ENCODE peak calls at places on chromosomes 6 and 20, in eight cellular contexts. J is T-helper 1 cell; P is GM13976; M is pancreas; O is CD8-positive, alpha-beta memory T cell; Q is activated T-cell treated with anti-CD3 and anti-CD28 coated beads, Interleukin-2, amount 50 U/mL, for 4 hours; S is sciatic nerve; H is AG08395. I is an unnamed sample.

GRCh38 chr6:30042476-30042875 is 18.6 kb upstream of the POLR1H start:
- DNase-seq in S (no peak), M (no peak), H (no peak), J (no peak), P (peak), Q (no peak), O (no peak), I (no peak)

GRCh38 chr20:36830791-36831691 is 44.9 kb upstream of the TLDC2 start:
- DNase-seq in O (no peak), H (peak), P (no peak), S (no peak), M (no peak), J (no peak), Q (no peak), I (no peak)

GRCh38 chr6:9553002-9553401 is 861.9 kb downstream of the TFAP2A start:
- DNase-seq in Q (no peak), O (no peak), M (no peak), J (no peak), S (no peak), P (no peak), H (no peak), I (no peak)

GRCh38 chr6:37256692-37257319 is 766 bp upstream of the TBC1D22B start:
- DNase-seq in S (no peak), M (no peak), Q (no peak), O (no peak), P (no peak), H (no peak), J (no peak), I (peak)

GRCh38 chr6:75503291-75503690 is 9.7 kb upstream of the FILIP1 start:
- DNase-seq in M (no peak), H (no peak), S (no peak), O (no peak), J (no peak), P (peak), Q (no peak), I (no peak)

GRCh38 chr20:21027569-21027968 is 78.6 kb downstream of the LINC00237 start:
- DNase-seq in S (no peak), O (no peak), P (no peak), H (no peak), J (no peak), Q (no peak), M (no peak), I (peak)

GRCh38 chr20:50609438-50609989 is 81.8 kb downstream of the RIPOR3 start:
- DNase-seq in H (no peak), S (no peak), J (no peak), M (peak), O (no peak), P (no peak), Q (no peak), I (no peak)

GRCh38 chr6:35023091-35023490 is 118.0 kb downstream of the TCP11 start:
- DNase-seq in P (no peak), S (no peak), J (no peak), H (no peak), Q (no peak), M (no peak), O (no peak), I (no peak)

GRCh38 chr6:158358450-158359077 is 46.3 kb downstream of the TULP4 start:
- DNase-seq in O (no peak), S (no peak), H (no peak), P (no peak), J (no peak), M (peak), Q (no peak), I (no peak)

GRCh38 chr6:149246691-149247384 is 70.7 kb upstream of the TAB2 start:
- DNase-seq in J (no peak), M (no peak), S (no peak), H (no peak), P (peak), Q (no peak), O (no peak), I (no peak)

GRCh38 chr6:116528800-116529199 is 16.7 kb downstream of the TRAPPC3L start:
- DNase-seq in Q (no peak), H (peak), M (no peak), S (no peak), P (no peak), J (no peak), O (no peak), I (no peak)

GRCh38 chr6:164142312-164142711 is 727.8 kb downstream of the QKI start:
- DNase-seq in M (no peak), O (no peak), H (no peak), Q (no peak), S (no peak), J (no peak), P (no peak), I (no peak)

GRCh38 chr6:125519367-125519766 is 217.6 kb upstream of the HDDC2 start:
- DNase-seq in J (no peak), O (no peak), S (no peak), Q (no peak), H (no peak), M (no peak), P (no peak), I (no peak)

GRCh38 chr6:71965404-71965803 is 79.1 kb downstream of the RIMS1 start:
- DNase-seq in M (no peak), Q (no peak), J (no peak), S (no peak), P (no peak), O (no peak), H (no peak), I (no peak)

GRCh38 chr6:163554663-163555062 is 140.1 kb downstream of the QKI start:
- DNase-seq in Q (peak), S (peak), M (peak), J (peak), P (peak), H (peak), O (peak), I (peak)

GRCh38 chr6:76790881-76791280 is 672.4 kb downstream of the HTR1B start:
- DNase-seq in O (no peak), M (no peak), Q (no peak), H (no peak), S (no peak), J (no peak), P (no peak), I (no peak)

GRCh38 chr20:23612385-23612784 is 6.7 kb upstream of the CST9 start:
- DNase-seq in Q (no peak), M (no peak), P (no peak), H (no peak), S (no peak), J (no peak), O (no peak), I (no peak)

GRCh38 chr6:86791476-86791875 is 145.9 kb upstream of the HTR1E start:
- DNase-seq in O (no peak), P (no peak), M (no peak), J (no peak), H (no peak), S (no peak), Q (no peak), I (no peak)

GRCh38 chr6:122381494-122382083 is 17.9 kb upstream of the HSF2 start:
- DNase-seq in M (no peak), P (peak), O (peak), S (no peak), Q (peak), H (peak), J (peak), I (peak)

GRCh38 chr6:399785-400517 is 8.4 kb downstream of the IRF4 start:
- DNase-seq in J (peak), H (no peak), S (no peak), M (no peak), O (no peak), Q (no peak), P (peak), I (no peak)

GRCh38 chr6:24666097-24666615 is 543 bp downstream of the TDP2 start:
- DNase-seq in O (no peak), J (no peak), Q (peak), H (peak), P (peak), M (peak), S (peak), I (no peak)

GRCh38 chr6:37262446-37263026 is 4.6 kb upstream of the TMEM217 start:
- DNase-seq in M (no peak), O (no peak), P (no peak), Q (no peak), J (no peak), H (no peak), S (no peak), I (no peak)

GRCh38 chr20:41453006-41453950 is 86.7 kb upstream of the EMILIN3 start:
- DNase-seq in M (no peak), Q (no peak), J (no peak), H (no peak), O (no peak), S (no peak), P (no peak), I (no peak)

GRCh38 chr20:24616258-24617079 is 147.0 kb downstream of the SYNDIG1 start:
- DNase-seq in Q (no peak), P (no peak), H (no peak), O (no peak), S (no peak), M (no peak), J (no peak), I (no peak)

GRCh38 chr6:3769610-3770009 is 18.1 kb upstream of the PXDC1 start:
- DNase-seq in O (no peak), H (peak), Q (no peak), J (no peak), P (no peak), S (no peak), M (no peak), I (no peak)

GRCh38 chr6:36053878-36054277 is 26.3 kb downstream of the MAPK14 start:
- DNase-seq in S (no peak), P (no peak), Q (no peak), O (no peak), H (no peak), J (no peak), M (no peak), I (no peak)

GRCh38 chr6:113856011-113856551 is 1.1 kb upstream of the MARCKS start:
- DNase-seq in H (peak), Q (no peak), O (no peak), S (no peak), J (no peak), M (peak), P (peak), I (peak)

GRCh38 chr20:38159539-38159938 is 5.5 kb downstream of the TGM2 start:
- DNase-seq in J (no peak), P (no peak), M (no peak), H (no peak), S (no peak), Q (no peak), O (no peak), I (no peak)

GRCh38 chr6:29967379-29968010 is 25.2 kb downstream of the HLA-A start:
- DNase-seq in P (no peak), Q (no peak), M (peak), J (no peak), O (no peak), S (no peak), H (no peak), I (peak)

GRCh38 chr6:37607949-37608348 is 89.7 kb downstream of the MDGA1 start:
- DNase-seq in P (no peak), Q (no peak), M (no peak), J (no peak), O (no peak), H (peak), S (no peak), I (peak)

GRCh38 chr20:20210327-20210726 is 157.6 kb upstream of the INSM1 start:
- DNase-seq in S (no peak), J (no peak), M (no peak), H (peak), O (no peak), Q (no peak), P (no peak), I (no peak)